ENCODE peak calls at places on chromosomes 7 and 10, in eight cellular contexts. A, T, D, E, P, K, H and R are unnamed samples.
A peak's percentile ranks its signal among the peaks of the same experiment; 100 is the strongest.

GRCh38 chr7:146090023-146090645 is 26.5 kb upstream of the CNTNAP2 start:
- DNase-seq in K (no peak), H (peak; percentile 30), D (no peak), P (peak; percentile 51), E (no peak), T (no peak), A (peak; percentile 4), R (no peak)

GRCh38 chr10:77386833-77387232 is 250.8 kb downstream of the KCNMA1 start:
- DNase-seq in D (no peak), H (peak; percentile 62), T (no peak), K (no peak), P (no peak), E (no peak), A (no peak), R (no peak)

GRCh38 chr7:88477957-88478356 is 171.3 kb upstream of the STEAP4 start:
- DNase-seq in H (no peak), T (no peak), E (no peak), P (no peak), K (no peak), D (no peak), A (no peak), R (no peak)

GRCh38 chr7:123650595-123650994 is 5.1 kb upstream of the LMOD2 start:
- DNase-seq in D (no peak), T (no peak), A (no peak), K (no peak), E (no peak), H (no peak), P (no peak), R (no peak)

GRCh38 chr10:78846770-78847169 is 222.0 kb upstream of the ZMIZ1 start:
- DNase-seq in H (no peak), A (no peak), P (no peak), K (no peak), D (no peak), T (peak; percentile 37), E (peak; percentile 76), R (no peak)

GRCh38 chr7:2499181-2499580 is 20.4 kb upstream of the LFNG start:
- DNase-seq in E (no peak), K (no peak), P (no peak), D (no peak), H (no peak), A (no peak), T (no peak), R (no peak)

GRCh38 chr10:119090026-119090808 is 9.6 kb upstream of the EIF3A start:
- DNase-seq in K (no peak), H (no peak), P (peak; percentile 51), T (no peak), D (peak; percentile 23), E (no peak), A (no peak), R (no peak)

GRCh38 chr10:103458720-103459119 is at the start of gene CALHM1:
- DNase-seq in A (no peak), E (no peak), D (no peak), K (no peak), P (peak; percentile 79), H (no peak), T (no peak), R (no peak)